ENCODE peak calls at places on chromosome 3, in seven cellular contexts. D is posterior cingulate gyrus, Q is retinal pigment epithelial cell, X is activated T-cell treated with anti-CD3 and anti-CD28 coated beads for 1 hour, Z is HTR-8/SVneo, M is nephron progenitor cell, E is psoas muscle. I is an unnamed sample.

GRCh38 chr3:49213998-49214397 is 42.6 kb downstream of the KLHDC8B start:
- DNase-seq in M (no peak), Z (no peak), X (no peak), E (no peak), D (no peak), Q (no peak), I (no peak)

GRCh38 chr3:183697610-183698317 is at the start of gene YEATS2:
- DNase-seq in Z (peak; percentile 93), E (peak; percentile 71), D (peak; percentile 70), X (peak; percentile 48), Q (no peak), M (peak; percentile 76), I (peak; percentile 44)

GRCh38 chr3:177199206-177199765 is 2.0 kb upstream of the TBL1XR1 start:
- DNase-seq in Z (no peak), Q (no peak), M (no peak), D (no peak), X (no peak), E (no peak), I (no peak)

GRCh38 chr3:101340591-101340990 is 20.2 kb upstream of the IMPG2 start:
- DNase-seq in E (no peak), X (no peak), M (no peak), D (no peak), Z (no peak), Q (no peak), I (no peak)

GRCh38 chr3:139095803-139096466 is 51.2 kb upstream of the PRR23C start:
- DNase-seq in X (no peak), Q (no peak), Z (no peak), M (no peak), D (no peak), E (no peak), I (no peak)

GRCh38 chr3:152295344-152295743 is 26.6 kb downstream of the MBNL1 start:
- DNase-seq in Q (no peak), D (no peak), E (no peak), Z (no peak), X (no peak), M (no peak), I (no peak)

GRCh38 chr3:24401811-24402185 is 92.9 kb downstream of the THRB start:
- DNase-seq in X (no peak), D (no peak), E (no peak), Q (no peak), Z (no peak), M (no peak), I (no peak)

GRCh38 chr3:15527031-15527459 is 5.5 kb upstream of the COLQ start:
- DNase-seq in Q (no peak), D (no peak), X (no peak), M (peak; percentile 60), Z (peak; percentile 31), E (no peak), I (no peak)

GRCh38 chr3:32456429-32457130 is 46.1 kb downstream of the CMTM6 start:
- DNase-seq in Q (no peak), E (no peak), D (no peak), Z (no peak), X (no peak), M (no peak), I (no peak)

GRCh38 chr3:66971891-66972551 is 26.1 kb upstream of the KBTBD8 start:
- DNase-seq in Q (no peak), Z (peak; percentile 67), M (peak; percentile 75), D (peak; percentile 66), X (peak; percentile 31), E (peak; percentile 83), I (peak; percentile 83)

GRCh38 chr3:137767146-137768020 is 3.3 kb downstream of the SOX14 start:
- DNase-seq in D (no peak), X (no peak), Z (no peak), M (peak; percentile 23), Q (no peak), E (no peak), I (no peak)

GRCh38 chr3:24242012-24242698 is 252.5 kb downstream of the THRB start:
- DNase-seq in D (no peak), Z (no peak), X (no peak), Q (peak; percentile 74), M (no peak), E (no peak), I (no peak)

GRCh38 chr3:177982034-177982433 is 554.2 kb upstream of the KCNMB2 start:
- DNase-seq in Q (peak; percentile 44), X (no peak), Z (peak; percentile 23), E (no peak), M (no peak), D (no peak), I (no peak)

GRCh38 chr3:122356402-122356801 is 26.6 kb downstream of the MIX23 start:
- DNase-seq in X (no peak), M (peak; percentile 16), E (no peak), Q (no peak), Z (peak; percentile 19), D (peak; percentile 14), I (peak; percentile 38)

GRCh38 chr3:49199244-49199899 is 28.0 kb downstream of the KLHDC8B start:
- DNase-seq in Z (no peak), D (peak; percentile 54), M (no peak), X (no peak), Q (peak; percentile 48), E (peak; percentile 99), I (no peak)

GRCh38 chr3:78889345-78889744 is 878.5 kb downstream of the ROBO1 start:
- DNase-seq in X (no peak), M (no peak), Z (no peak), Q (no peak), E (no peak), D (no peak), I (no peak)

GRCh38 chr3:124207077-124207476 is 215.2 kb upstream of the ROPN1 start:
- DNase-seq in X (no peak), M (no peak), E (no peak), Q (no peak), Z (no peak), D (no peak), I (no peak)

GRCh38 chr3:173739716-173740115 is 342.2 kb downstream of the NLGN1 start:
- DNase-seq in X (no peak), D (no peak), E (no peak), M (no peak), Z (no peak), Q (no peak), I (no peak)

GRCh38 chr3:120569224-120569915 is 26.8 kb upstream of the NDUFB4 start:
- DNase-seq in E (no peak), Q (no peak), M (no peak), X (no peak), Z (no peak), D (no peak), I (peak; percentile 1)

GRCh38 chr3:87867001-87867400 is 191.8 kb downstream of the CGGBP1 start:
- DNase-seq in E (no peak), Q (no peak), X (no peak), M (no peak), Z (no peak), D (no peak), I (no peak)

GRCh38 chr3:195546130-195546560 is 3.0 kb upstream of the PPP1R2 start:
- DNase-seq in X (no peak), D (no peak), Z (no peak), E (no peak), Q (no peak), M (no peak), I (no peak)

GRCh38 chr3:72381584-72381983 is 466.7 kb downstream of the SHQ1 start:
- DNase-seq in M (no peak), Z (no peak), E (no peak), D (no peak), X (no peak), Q (no peak), I (no peak)

GRCh38 chr3:48524970-48525369 is 21.0 kb upstream of the SHISA5 start:
- DNase-seq in Z (no peak), Q (no peak), X (no peak), D (no peak), M (no peak), E (no peak), I (no peak)

GRCh38 chr3:63617391-63617790 is 35.1 kb upstream of the SNTN start:
- DNase-seq in Z (no peak), E (no peak), M (no peak), X (no peak), Q (no peak), D (no peak), I (no peak)

GRCh38 chr3:138915503-138916498 is 31.1 kb downstream of the FOXL2 start:
- DNase-seq in M (peak; percentile 98), Q (no peak), Z (peak; percentile 87), D (peak; percentile 92), X (peak; percentile 75), E (peak; percentile 98), I (peak; percentile 81)

GRCh38 chr3:177213806-177214528 is 16.7 kb upstream of the TBL1XR1 start:
- DNase-seq in Z (no peak), X (no peak), D (no peak), M (no peak), Q (no peak), E (no peak), I (no peak)

GRCh38 chr3:11199902-11200678 is 45.8 kb downstream of the HRH1 start:
- DNase-seq in E (no peak), Z (no peak), Q (no peak), D (no peak), M (no peak), X (no peak), I (no peak)

GRCh38 chr3:47836986-47837385 is 34.0 kb downstream of the DHX30 start:
- DNase-seq in M (no peak), D (peak; percentile 28), X (no peak), Q (no peak), E (no peak), Z (no peak), I (no peak)

GRCh38 chr3:186362988-186363387 is 954 bp upstream of the DGKG start:
- DNase-seq in Q (no peak), D (no peak), X (no peak), M (no peak), Z (no peak), E (no peak), I (no peak)

GRCh38 chr3:194640829-194641228 is 7.6 kb upstream of the TMEM44 start:
- DNase-seq in X (peak; percentile 24), Q (no peak), E (no peak), Z (no peak), M (peak; percentile 37), D (no peak), I (peak; percentile 10)